ENCODE peak calls at places on chromosomes 16 and 17, in eight cellular contexts. A is cardiac fibroblast; U is CD8-positive, alpha-beta T cell; P is gastrocnemius medialis; Z is foreskin fibroblast; E is AG04450; S is endothelial cell of umbilical vein; Y is fibroblast of pulmonary artery. M is an unnamed sample.
A peak's percentile ranks its signal among the peaks of the same experiment; 100 is the strongest.

GRCh38 chr17:81821603-81822311 is 11.3 kb downstream of the MCRIP1 start:
- DNase-seq in Y (peak; percentile 48), U (no peak), S (peak; percentile 63), Z (peak; percentile 81), P (peak; percentile 94), A (peak; percentile 74), E (no peak), M (peak; percentile 14)

GRCh38 chr16:80610489-80611156 is 69.8 kb downstream of the DYNLRB2 start:
- DNase-seq in U (no peak), E (no peak), A (no peak), Z (peak; percentile 14), S (no peak), P (no peak), Y (no peak), M (no peak)

GRCh38 chr16:52976539-52977167 is 76.0 kb downstream of the CHD9NB start:
- DNase-seq in P (no peak), S (peak; percentile 17), Z (peak; percentile 4), A (peak; percentile 58), E (no peak), U (no peak), Y (peak; percentile 61), M (peak; percentile 18)

GRCh38 chr17:64641499-64641898 is 20.6 kb downstream of the SMURF2 start:
- DNase-seq in S (peak; percentile 80), Y (peak; percentile 75), A (peak; percentile 81), E (peak; percentile 54), P (no peak), U (no peak), Z (peak; percentile 95), M (peak; percentile 96)

GRCh38 chr17:75697651-75698291 is 23.5 kb upstream of the ITGB4 start:
- DNase-seq in P (peak; percentile 62), E (no peak), A (no peak), S (no peak), Y (no peak), Z (no peak), U (no peak), M (no peak)

GRCh38 chr16:87441886-87442580 is 49.9 kb downstream of the MAP1LC3B start:
- DNase-seq in Y (peak; percentile 17), A (no peak), S (no peak), U (no peak), Z (peak; percentile 41), P (no peak), E (no peak), M (peak; percentile 36)

GRCh38 chr17:68182016-68182315 is 65.9 kb upstream of the AMZ2 start:
- DNase-seq in U (no peak), Z (peak; percentile 15), S (no peak), Y (no peak), P (no peak), E (no peak), A (no peak), M (no peak)

GRCh38 chr17:82152556-82153294 is 54.7 kb upstream of the FASN start:
- DNase-seq in Y (no peak), E (no peak), S (no peak), A (no peak), P (peak; percentile 92), Z (no peak), U (no peak), M (no peak)

GRCh38 chr16:9134739-9135138 is 43.3 kb downstream of the HAPSTR1 start:
- DNase-seq in U (peak; percentile 64), E (no peak), A (peak; percentile 61), S (peak; percentile 47), Z (peak; percentile 70), P (peak; percentile 45), Y (peak; percentile 56), M (peak; percentile 29)

GRCh38 chr16:85608887-85609286 is 4.2 kb upstream of the GSE1 start:
- DNase-seq in E (no peak), U (no peak), S (no peak), P (no peak), Z (no peak), Y (no peak), A (no peak), M (no peak)

GRCh38 chr17:77808663-77809425 is 149.7 kb upstream of the TNRC6C start:
- DNase-seq in E (no peak), S (no peak), Z (no peak), U (no peak), Y (no peak), P (no peak), A (no peak), M (no peak)

GRCh38 chr17:67258836-67259468 is 14.0 kb upstream of the HELZ start:
- DNase-seq in E (no peak), Y (no peak), U (peak; percentile 58), Z (no peak), A (no peak), S (no peak), P (no peak), M (no peak)

GRCh38 chr17:61463068-61463980 is 11.1 kb downstream of the TBX4 start:
- DNase-seq in E (no peak), Y (no peak), A (no peak), P (no peak), U (no peak), Z (peak; percentile 63), S (no peak), M (no peak)

GRCh38 chr17:53627511-53627910 is 195.2 kb upstream of the KIF2B start:
- DNase-seq in Z (peak; percentile 58), E (no peak), Y (peak; percentile 57), U (no peak), S (no peak), P (no peak), A (peak; percentile 18), M (peak; percentile 80)

GRCh38 chr17:66304304-66305174 is 2.1 kb downstream of the PRKCA start:
- DNase-seq in E (no peak), Z (no peak), S (peak; percentile 16), P (no peak), A (peak; percentile 33), U (no peak), Y (peak; percentile 33), M (peak; percentile 39)

GRCh38 chr16:67542464-67542863 is 13.8 kb downstream of the RIPOR1 start:
- DNase-seq in A (peak; percentile 83), Z (peak; percentile 80), P (no peak), Y (peak; percentile 79), E (no peak), U (peak; percentile 76), S (peak; percentile 80), M (peak; percentile 70)

GRCh38 chr17:74245145-74245817 is 28.8 kb upstream of the DNAI2 start:
- DNase-seq in U (no peak), A (no peak), Y (no peak), E (no peak), P (no peak), S (no peak), Z (no peak), M (no peak)

GRCh38 chr16:85685251-85685650 is 3.5 kb downstream of the GINS2 start:
- DNase-seq in S (no peak), P (no peak), Y (no peak), U (no peak), A (no peak), E (no peak), Z (no peak), M (no peak)

GRCh38 chr17:79047923-79048825 is 24.2 kb downstream of the C1QTNF1 start:
- DNase-seq in Z (no peak), S (no peak), A (no peak), Y (no peak), U (no peak), P (no peak), E (no peak), M (no peak)

GRCh38 chr17:16037636-16038035 is 38.0 kb downstream of the TTC19 start:
- DNase-seq in E (no peak), U (no peak), Y (no peak), S (no peak), A (no peak), Z (peak; percentile 53), P (no peak), M (peak; percentile 54)

GRCh38 chr17:69638516-69638915 is 224.0 kb downstream of the MAP2K6 start:
- DNase-seq in Y (no peak), U (no peak), Z (peak; percentile 32), E (no peak), P (no peak), A (no peak), S (peak; percentile 20), M (no peak)

GRCh38 chr17:13995856-13996635 is 73.3 kb upstream of the COX10 start:
- DNase-seq in Y (no peak), U (no peak), E (no peak), P (no peak), Z (peak; percentile 58), S (no peak), A (no peak), M (no peak)

GRCh38 chr16:1282275-1282995 is 26.6 kb downstream of the TPSD1 start:
- DNase-seq in A (no peak), S (no peak), E (no peak), Z (no peak), U (no peak), P (no peak), Y (no peak), M (no peak)
- TF ChIP-seq CTCF in A (no peak), S (no peak), E (no peak), Z (no peak), U (no peak), P (no peak), Y (no peak), M (no peak)

DNA sequence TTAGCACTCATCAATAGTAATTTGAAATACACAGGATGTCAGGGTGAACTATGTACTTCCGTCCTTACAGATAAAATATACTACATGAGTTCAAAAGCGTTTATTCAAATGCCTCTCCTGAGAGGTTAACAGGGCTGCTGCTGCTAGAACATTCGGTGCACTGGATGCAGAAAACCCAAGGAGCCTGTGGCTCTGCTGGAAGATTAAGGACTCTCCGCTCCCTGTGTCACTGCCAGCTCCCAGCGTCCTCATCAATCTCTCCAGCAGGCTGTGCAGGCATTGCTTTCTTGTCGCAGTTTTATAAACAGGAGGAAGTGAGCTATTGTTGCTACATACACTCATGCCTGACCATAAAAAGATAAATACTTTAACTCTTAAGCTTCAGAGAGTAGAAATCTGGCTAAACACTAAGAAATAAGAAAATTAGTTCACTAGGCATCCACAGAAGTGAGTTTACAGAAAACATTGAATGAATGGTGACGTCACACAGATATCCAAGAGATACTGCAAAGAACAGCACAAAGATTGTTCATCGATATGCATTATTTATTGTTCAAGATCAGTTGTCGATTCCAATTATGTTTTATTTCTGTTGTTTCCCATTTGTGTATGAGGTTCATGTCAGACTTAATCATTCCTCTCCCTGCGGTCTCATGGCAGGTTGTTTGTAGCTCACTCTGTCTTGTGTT is 128.0 kb upstream of the MON1B start:
- DNase-seq in Y (no peak), E (no peak), P (no peak), Z (no peak), A (no peak), U (no peak), S (peak; percentile 14), M (no peak)
- TF ChIP-seq CTCF in Y (no peak), E (no peak), P (no peak), Z (no peak), A (no peak), U (no peak), S (no peak), M (no peak)

GRCh38 chr16:64276646-64277045 is 845.2 kb downstream of the CDH11 start:
- DNase-seq in A (no peak), Y (no peak), S (no peak), P (no peak), U (no peak), Z (no peak), E (no peak), M (no peak)
- TF ChIP-seq CTCF in A (no peak), Y (no peak), S (no peak), P (no peak), U (no peak), Z (no peak), E (no peak), M (no peak)

GRCh38 chr17:55420067-55420775 is 1.4 kb downstream of the MMD start:
- DNase-seq in U (peak; percentile 16), Z (no peak), A (no peak), S (no peak), E (no peak), Y (no peak), P (no peak), M (no peak)
- TF ChIP-seq CTCF in U (no peak), Z (no peak), A (no peak), S (no peak), E (no peak), Y (no peak), P (no peak), M (no peak)

M was measured in fibroblast of lung.